ENCODE peak calls at places on chromosomes 11 and 22, in eight cellular contexts. M is mesendoderm, A is PC-3, F is H9, Q is neural progenitor cell, Y is mammary epithelial cell, I is K562, Z is fibroblast of lung. L is an unnamed sample. For H3K79me2, the result is how much of the 10 kb centered on the place peaks cover.

GRCh38 chr11:77143405-77144020 is 15.5 kb downstream of the MYO7A start:
- DNase-seq in M (no peak), A (no peak), F (no peak), Q (no peak), Y (no peak), I (no peak), Z (no peak), L (no peak)

GRCh38 chr22:38153821-38154562 is 27.6 kb downstream of the PLA2G6 start:
- DNase-seq in M (peak), A (no peak), F (peak), Q (peak), Y (no peak), I (no peak), Z (no peak), L (no peak)

GRCh38 chr11:945986-946385 is 20.3 kb downstream of the AP2A2 start:
- DNase-seq in M (peak), A (no peak), F (peak), Q (peak), Y (no peak), I (no peak), Z (peak), L (no peak)

GRCh38 chr11:123125169-123125568 is 63.2 kb upstream of the HSPA8 start:
- DNase-seq in M (no peak), A (no peak), F (no peak), Q (no peak), Y (no peak), I (no peak), Z (no peak), L (no peak)

GRCh38 chr22:47495102-47495501 is 732.7 kb downstream of the TBC1D22A start:
- DNase-seq in M (no peak), A (no peak), F (no peak), Q (no peak), Y (no peak), I (no peak), Z (no peak), L (no peak)

GRCh38 chr22:29136715-29137700 is 64.2 kb downstream of the KREMEN1 start:
- DNase-seq in M (no peak), A (no peak), F (no peak), Q (no peak), Y (no peak), I (no peak), Z (no peak), L (no peak)

GRCh38 chr11:6637871-6638270 is 17.7 kb downstream of the DCHS1 start:
- DNase-seq in M (no peak), A (no peak), F (no peak), Q (no peak), Y (peak), I (no peak), Z (peak), L (peak)

GRCh38 chr11:118366287-118366686 is 6.9 kb downstream of the UBE4A start:
- DNase-seq in M (no peak), A (no peak), F (no peak), Q (no peak), Y (no peak), I (no peak), Z (no peak), L (no peak)

GRCh38 chr22:44354288-44354687 is 41.5 kb upstream of the SHISAL1 start:
- DNase-seq in M (no peak), A (no peak), F (no peak), Q (no peak), Y (no peak), I (no peak), Z (no peak), L (no peak)

GRCh38 chr11:128400382-128401203 is 186.8 kb downstream of the ETS1 start:
- DNase-seq in M (no peak), A (no peak), F (no peak), Q (no peak), Y (no peak), I (no peak), Z (peak), L (peak)

GRCh38 chr22:25403752-25404471 is 160.6 kb upstream of the GRK3 start:
- DNase-seq in M (peak), A (peak), F (no peak), Q (peak), Y (peak), I (peak), Z (peak), L (peak)

GRCh38 chr22:49720279-49720959 is 107.3 kb downstream of the BRD1 start:
- DNase-seq in M (no peak), A (no peak), F (no peak), Q (no peak), Y (no peak), I (no peak), Z (no peak), L (no peak)

GRCh38 chr11:41306435-41306834 is 153.0 kb downstream of the LRRC4C start:
- DNase-seq in M (no peak), A (no peak), F (no peak), Q (no peak), Y (no peak), I (no peak), Z (no peak), L (no peak)

GRCh38 chr11:45860348-45860747 is 13.1 kb downstream of the CRY2 start:
- DNase-seq in M (no peak), A (no peak), F (no peak), Q (no peak), Y (no peak), I (no peak), Z (no peak), L (no peak)

GRCh38 chr11:64290894-64291745 is at the start of gene KCNK4:
- DNase-seq in M (no peak), A (no peak), F (no peak), Q (peak), Y (no peak), I (no peak), Z (no peak), L (no peak)

GRCh38 chr11:21931436-21932101 is 261.3 kb upstream of the ANO5 start:
- DNase-seq in M (no peak), A (no peak), F (no peak), Q (no peak), Y (no peak), I (no peak), Z (no peak), L (no peak)

GRCh38 chr11:2846056-2846455 is 39.5 kb downstream of the CDKN1C start:
- DNase-seq in M (peak), A (no peak), F (no peak), Q (no peak), Y (no peak), I (peak), Z (no peak), L (peak)

GRCh38 chr11:34161812-34162506 is 56.5 kb downstream of the NAT10 start:
- DNase-seq in M (peak), A (peak), F (no peak), Q (no peak), Y (peak), I (peak), Z (no peak), L (peak)

GRCh38 chr11:65436412-65437032 is 13.9 kb downstream of the NEAT1 start:
- DNase-seq in M (no peak), A (peak), F (no peak), Q (no peak), Y (no peak), I (no peak), Z (no peak), L (peak)

GRCh38 chr11:95247883-95248282 is 16.9 kb upstream of the SESN3 start:
- DNase-seq in M (no peak), A (no peak), F (no peak), Q (no peak), Y (no peak), I (no peak), Z (no peak), L (no peak)

GRCh38 chr11:46362146-46363030 is 15.1 kb downstream of the DGKZ start:
- DNase-seq in M (no peak), A (no peak), F (no peak), Q (no peak), Y (no peak), I (no peak), Z (no peak), L (no peak)

GRCh38 chr11:123943738-123944137 is at the start of gene OR6T1:
- DNase-seq in M (no peak), A (no peak), F (no peak), Q (no peak), Y (no peak), I (no peak), Z (no peak), L (no peak)

GRCh38 chr22:49340406-49340805 is 487.3 kb downstream of the BRD1 start:
- DNase-seq in M (no peak), A (no peak), F (no peak), Q (no peak), Y (no peak), I (no peak), Z (no peak), L (no peak)

GRCh38 chr11:117410238-117410637 is 82.6 kb downstream of the CEP164 start:
- DNase-seq in M (no peak), A (no peak), F (no peak), Q (no peak), Y (no peak), I (no peak), Z (no peak), L (no peak)

GRCh38 chr11:17533782-17534415 is 10.3 kb downstream of the USH1C start:
- DNase-seq in M (peak), A (no peak), F (no peak), Q (no peak), Y (no peak), I (no peak), Z (no peak), L (no peak)

GRCh38 chr11:129280027-129280811 is 88.1 kb upstream of the ARHGAP32 start:
- DNase-seq in M (no peak), A (peak), F (no peak), Q (no peak), Y (no peak), I (no peak), Z (peak), L (peak)

GRCh38 chr11:35484435-35484834 is 41.0 kb downstream of the PAMR1 start:
- DNase-seq in M (no peak), A (peak), F (no peak), Q (no peak), Y (no peak), I (no peak), Z (peak), L (peak)
- H3K9ac ChIP-seq in M (no peak), A (no peak), F (no peak), Q (no peak), Y (no peak), I (no peak), Z (no peak), L (no peak)

GRCh38 chr11:9573775-9574555 is 495 bp downstream of the WEE1 start:
- DNase-seq in M (no peak), A (no peak), F (no peak), Q (peak), Y (no peak), I (peak), Z (no peak), L (peak)
- H3K79me2 ChIP-seq in M (under half), A (half or more), F (under half), Q (half or more), Y (half or more), I (half or more), Z (half or more), L (under half)

GRCh38 chr11:121543981-121544380 is 91.2 kb upstream of the SORL1-AS1 start:
- DNase-seq in M (no peak), A (no peak), F (no peak), Q (no peak), Y (no peak), I (no peak), Z (no peak), L (no peak)

GRCh38 chr11:121540627-121541026 is 87.9 kb upstream of the SORL1-AS1 start:
- DNase-seq in M (no peak), A (no peak), F (no peak), Q (no peak), Y (peak), I (no peak), Z (no peak), L (no peak)

GRCh38 chr11:121550247-121551132 is 97.7 kb upstream of the SORL1-AS1 start:
- DNase-seq in M (no peak), A (no peak), F (no peak), Q (no peak), Y (peak), I (no peak), Z (no peak), L (peak)

GRCh38 chr11:121547574-121547973 is 94.8 kb upstream of the SORL1-AS1 start:
- DNase-seq in M (no peak), A (no peak), F (no peak), Q (no peak), Y (no peak), I (no peak), Z (no peak), L (no peak)

DNA sequence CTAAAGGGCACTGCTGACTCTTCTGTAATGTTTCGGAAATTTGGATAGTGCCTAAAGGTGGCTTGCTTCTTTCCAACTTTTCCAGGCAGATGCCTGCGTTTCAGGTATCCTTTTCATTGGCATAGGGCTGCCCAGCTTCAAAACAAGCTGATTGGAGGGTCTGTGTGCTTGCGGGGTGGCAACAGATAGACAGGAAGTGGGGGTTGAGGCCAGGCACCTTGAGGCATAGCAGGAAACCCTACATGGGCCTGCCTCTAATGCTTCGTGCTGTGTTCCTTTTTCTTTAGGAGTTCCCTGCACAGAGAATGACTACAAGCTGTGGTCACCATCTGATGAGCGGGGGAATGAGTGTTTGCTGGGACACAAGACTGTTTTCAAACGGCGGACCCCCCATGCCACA is 92.2 kb upstream of the SORL1-AS1 start:
- DNase-seq in M (no peak), A (no peak), F (no peak), Q (no peak), Y (no peak), I (no peak), Z (no peak), L (no peak)
- H3K4me2 ChIP-seq in M (no peak), A (no peak), F (no peak), Q (no peak), Y (no peak), I (no peak), Z (no peak), L (no peak)

GRCh38 chr22:19961201-19961580 is 19.6 kb upstream of the TXNRD2 start:
- DNase-seq in M (no peak), A (no peak), F (no peak), Q (no peak), Y (no peak), I (no peak), Z (no peak), L (no peak)
- H3K9ac ChIP-seq in M (no peak), A (no peak), F (no peak), Q (no peak), Y (no peak), I (peak), Z (no peak), L (no peak)

DNA sequence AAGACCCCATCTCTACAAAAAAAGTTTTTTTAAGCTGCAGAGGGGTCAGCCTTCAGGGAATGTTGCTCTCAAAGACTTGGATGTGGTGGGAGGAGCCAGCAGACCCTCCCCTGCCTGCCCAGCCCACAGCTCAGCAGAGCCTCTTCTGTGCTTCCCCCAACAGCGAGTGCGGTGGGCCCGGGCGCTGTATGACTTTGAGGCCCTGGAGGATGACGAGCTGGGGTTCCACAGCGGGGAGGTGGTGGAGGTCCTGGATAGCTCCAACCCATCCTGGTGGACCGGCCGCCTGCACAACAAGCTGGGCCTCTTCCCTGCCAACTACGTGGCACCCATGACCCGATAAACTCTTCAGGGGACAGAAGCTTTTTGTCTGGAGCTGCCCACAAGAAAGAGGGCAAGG is 10.5 kb downstream of the TMA7B start:
- DNase-seq in M (no peak), A (no peak), F (no peak), Q (no peak), Y (no peak), I (no peak), Z (no peak), L (no peak)
- H3K79me2 ChIP-seq in M (under half), A (under half), F (under half), Q (under half), Y (under half), I (under half), Z (under half), L (under half)